ENCODE peak calls at places on chromosomes 12 and 14, in nine cellular contexts. A is left lung; H is uterus; C is progenitor cell of endocrine pancreas; T is PC-3; Z is AG09309; W is CD4-positive, alpha-beta T cell; B is HFFc6; D is mesothelial cell of epicardium. L is an unnamed sample.

GRCh38 chr12:115763982-115764621 is 513.4 kb downstream of the MED13L start:
- DNase-seq in A (no peak), B (no peak), H (no peak), T (peak), C (no peak), Z (no peak), W (no peak), D (no peak), L (no peak)

GRCh38 chr14:104387385-104388010 is 192.1 kb upstream of the C14orf180 start:
- DNase-seq in C (no peak), A (peak), B (no peak), T (no peak), H (no peak), W (peak), Z (no peak), D (peak), L (no peak)

GRCh38 chr12:106417926-106418910 is 60.7 kb downstream of the POLR3B start:
- DNase-seq in B (peak), T (peak), C (no peak), A (no peak), H (no peak), Z (peak), W (no peak), D (no peak), L (no peak)

GRCh38 chr12:120381752-120382419 is 12.9 kb upstream of the MSI1 start:
- DNase-seq in H (no peak), B (peak), A (no peak), W (no peak), T (no peak), Z (no peak), D (no peak), C (no peak), L (no peak)

GRCh38 chr12:11927311-11927935 is 143.3 kb upstream of the BCL2L14 start:
- DNase-seq in Z (no peak), H (no peak), D (no peak), A (no peak), C (no peak), B (no peak), T (no peak), W (no peak), L (no peak)

GRCh38 chr12:56420411-56420810 is 28.8 kb downstream of the TIMELESS start:
- DNase-seq in H (no peak), W (no peak), C (no peak), D (no peak), T (no peak), B (no peak), A (no peak), Z (no peak), L (no peak)

GRCh38 chr12:68469136-68469535 is 137.0 kb upstream of the MDM1 start:
- DNase-seq in A (no peak), C (no peak), B (no peak), Z (no peak), T (no peak), D (no peak), W (no peak), H (no peak), L (no peak)

GRCh38 chr12:65464930-65465329 is 186.4 kb downstream of the MSRB3 start:
- DNase-seq in H (no peak), T (peak), B (peak), D (no peak), A (no peak), C (no peak), W (no peak), Z (peak), L (no peak)

GRCh38 chr14:31961881-31962280 is 115.2 kb upstream of the ARHGAP5 start:
- DNase-seq in D (no peak), T (no peak), Z (no peak), B (no peak), H (no peak), C (no peak), W (no peak), A (no peak), L (no peak)

GRCh38 chr12:14384783-14385638 is 19.5 kb downstream of the ATF7IP start:
- DNase-seq in D (peak), A (no peak), W (no peak), C (peak), H (peak), T (peak), B (peak), Z (peak), L (peak)

GRCh38 chr14:80095623-80096022 is 115.7 kb downstream of the DIO2 start:
- DNase-seq in D (no peak), C (no peak), T (peak), B (peak), Z (peak), W (no peak), A (no peak), H (no peak), L (no peak)

GRCh38 chr14:33693237-33693636 is 257.6 kb downstream of the EGLN3 start:
- DNase-seq in W (no peak), D (no peak), H (no peak), B (peak), A (no peak), T (no peak), Z (peak), C (no peak), L (no peak)

GRCh38 chr12:52748578-52748977 is 28.6 kb downstream of the KRT76 start:
- DNase-seq in D (no peak), H (no peak), Z (no peak), A (no peak), T (no peak), W (no peak), C (no peak), B (no peak), L (no peak)

GRCh38 chr12:29614926-29615325 is 117.4 kb upstream of the OVCH1 start:
- DNase-seq in W (no peak), Z (no peak), H (no peak), B (no peak), T (no peak), A (no peak), D (no peak), C (no peak), L (no peak)

GRCh38 chr12:98698603-98699463 is 53.7 kb downstream of the APAF1 start:
- DNase-seq in Z (peak), T (peak), W (peak), H (peak), A (peak), D (no peak), B (peak), C (no peak), L (peak)
- TF ChIP-seq CTCF in Z (peak), T (peak), W (peak), H (peak), A (peak), D (no peak), B (peak), C (no peak), L (peak)

DNA sequence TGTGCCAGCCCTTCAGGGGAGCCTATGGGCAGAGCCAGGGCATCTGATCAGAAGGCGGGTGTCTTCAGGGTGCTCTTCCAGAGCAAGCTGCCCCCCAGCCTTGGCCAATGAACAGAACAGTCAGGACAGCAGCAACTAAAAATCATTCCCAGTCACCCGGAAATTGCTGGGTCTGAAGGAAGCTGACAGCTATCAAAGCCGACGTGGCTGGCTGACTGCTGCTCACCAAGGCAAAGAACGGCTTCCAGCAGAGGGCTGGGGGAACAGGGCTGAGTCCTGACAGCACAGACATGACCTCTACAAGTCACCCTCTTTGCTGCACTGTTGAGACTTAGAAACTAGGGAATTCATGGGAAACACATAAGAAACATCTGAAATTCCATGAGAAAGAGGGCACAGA is 365.4 kb downstream of the SEC23A start:
- DNase-seq in D (no peak), B (no peak), C (no peak), Z (no peak), H (no peak), A (no peak), W (no peak), T (no peak), L (no peak)
- TF ChIP-seq CTCF in D (no peak), B (no peak), C (no peak), Z (no peak), H (no peak), A (no peak), W (no peak), T (no peak), L (no peak)

GRCh38 chr12:58142991-58143390 is 201.6 kb downstream of the ATP23 start:
- DNase-seq in H (no peak), T (no peak), Z (no peak), W (no peak), B (no peak), C (no peak), A (no peak), D (no peak), L (no peak)

GRCh38 chr12:58143498-58143897 is 202.1 kb downstream of the ATP23 start:
- DNase-seq in B (no peak), A (no peak), T (no peak), D (no peak), Z (no peak), W (no peak), C (no peak), H (no peak), L (no peak)

GRCh38 chr12:58139894-58140293 is 198.5 kb downstream of the ATP23 start:
- DNase-seq in H (no peak), A (no peak), Z (no peak), C (no peak), T (no peak), D (no peak), B (no peak), W (no peak), L (no peak)

GRCh38 chr12:58140395-58140794 is 199.0 kb downstream of the ATP23 start:
- DNase-seq in B (no peak), H (no peak), D (no peak), A (no peak), W (no peak), T (no peak), C (no peak), Z (no peak), L (no peak)
- TF ChIP-seq CTCF in B (no peak), H (no peak), D (no peak), A (no peak), W (no peak), T (no peak), C (no peak), Z (no peak), L (no peak)

GRCh38 chr12:70576341-70577282 is 60.6 kb downstream of the PTPRB start:
- DNase-seq in T (peak), C (no peak), D (no peak), Z (peak), B (peak), W (no peak), A (no peak), H (no peak), L (no peak)
- TF ChIP-seq CTCF in T (peak), C (peak), D (peak), Z (peak), B (peak), W (peak), A (peak), H (peak), L (peak)

GRCh38 chr12:89504560-89505346 is 19.8 kb downstream of the GALNT4 start:
- DNase-seq in Z (no peak), W (no peak), B (no peak), H (no peak), T (peak), A (no peak), D (no peak), C (no peak), L (no peak)
- TF ChIP-seq CTCF in Z (no peak), W (no peak), B (peak), H (no peak), T (peak), A (no peak), D (no peak), C (no peak), L (no peak)

DNA sequence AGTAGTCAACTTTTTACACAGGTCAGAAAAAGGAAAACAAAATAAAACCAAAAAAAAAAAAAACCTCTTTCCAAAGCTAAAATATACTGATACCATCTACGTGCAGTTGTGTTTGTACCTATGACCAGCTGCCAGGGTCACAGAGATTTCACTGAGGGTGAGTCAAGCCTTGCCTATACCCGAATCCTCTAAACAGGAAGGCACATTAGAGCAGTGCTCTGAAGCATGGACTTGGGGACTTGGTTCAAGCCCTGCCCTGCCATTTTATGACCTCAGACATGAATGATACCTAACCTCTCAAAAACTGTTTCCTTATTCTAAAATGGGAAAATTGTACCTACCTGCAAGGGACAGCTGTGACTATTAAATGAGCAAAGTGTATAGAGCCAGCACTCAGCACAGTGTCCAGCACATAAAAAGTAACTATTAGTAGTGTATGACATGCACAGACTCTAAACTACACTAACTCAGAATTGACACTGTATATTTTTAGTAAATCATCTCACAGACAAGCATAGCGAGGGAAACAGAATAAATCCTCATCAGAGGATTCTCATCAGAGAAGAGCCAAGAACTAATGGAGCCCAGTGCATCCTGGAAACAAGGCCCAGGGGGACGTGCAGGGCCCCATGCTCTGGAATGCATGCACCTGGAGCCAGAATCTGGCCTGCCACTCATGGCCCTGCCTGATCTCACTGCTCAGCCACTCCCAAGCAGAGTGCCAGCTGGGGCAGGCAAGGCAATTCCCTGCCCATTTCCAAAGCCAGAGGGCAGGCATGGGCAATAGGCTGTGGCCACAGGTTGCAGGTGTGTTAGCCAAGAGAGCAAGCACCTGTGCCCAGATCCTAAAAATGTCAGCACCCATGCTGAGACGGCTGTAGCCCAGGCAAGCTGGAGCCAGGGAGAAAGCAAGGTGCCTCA is 57.0 kb downstream of the NT5DC3 start:
- DNase-seq in A (no peak), Z (no peak), D (no peak), B (no peak), T (peak), H (no peak), W (no peak), C (no peak), L (no peak)
- TF ChIP-seq CTCF in A (no peak), Z (no peak), D (no peak), B (no peak), T (peak), H (no peak), W (no peak), C (no peak), L (no peak)

L was measured in CD14-positive monocyte.